ENCODE peak calls at places on chromosomes 6 and 20, in eight cellular contexts. T is A172; Q is WTC11; K is stimulated activated CD4-positive, alpha-beta T cell treated with anti-CD3 and anti-CD28 coated beads, Interleukin-15, amount 100 ng/mL, for 24 hours; I is ascending aorta; Y is amygdala; J is anterior cingulate cortex; U is GM04504. L is an unnamed sample.

GRCh38 chr6:36844232-36845170 is 5.3 kb upstream of the CPNE5 start:
- DNase-seq in T (no peak), Q (no peak), K (no peak), I (no peak), Y (no peak), J (no peak), U (no peak), L (no peak)

GRCh38 chr6:36944650-36945049 is 9.9 kb upstream of the PI16 start:
- DNase-seq in T (no peak), Q (no peak), K (no peak), I (no peak), Y (no peak), J (no peak), U (no peak), L (no peak)

GRCh38 chr20:19211661-19212523 is 550 bp upstream of the SLC24A3 start:
- DNase-seq in T (no peak), Q (peak; percentile 49), K (no peak), I (no peak), Y (peak; percentile 41), J (peak; percentile 9), U (no peak), L (no peak)

GRCh38 chr20:14235355-14235754 is 102.1 kb downstream of the FLRT3 start:
- DNase-seq in T (peak; percentile 23), Q (no peak), K (no peak), I (no peak), Y (no peak), J (no peak), U (no peak), L (no peak)

GRCh38 chr20:34888468-34888867 is 12.1 kb downstream of the ACSS2 start:
- DNase-seq in T (no peak), Q (no peak), K (no peak), I (no peak), Y (no peak), J (no peak), U (no peak), L (no peak)

GRCh38 chr20:22583773-22584629 is at the start of gene FOXA2:
- DNase-seq in T (peak; percentile 26), Q (peak; percentile 61), K (no peak), I (no peak), Y (no peak), J (no peak), U (no peak), L (no peak)

GRCh38 chr6:958531-958930 is 265.6 kb upstream of the EXOC2 start:
- DNase-seq in T (peak; percentile 81), Q (no peak), K (no peak), I (no peak), Y (no peak), J (no peak), U (peak; percentile 87), L (no peak)

GRCh38 chr20:41501376-41501775 is 116.8 kb downstream of the CHD6 start:
- DNase-seq in T (no peak), Q (no peak), K (no peak), I (no peak), Y (no peak), J (no peak), U (no peak), L (no peak)

GRCh38 chr6:158207452-158207788 is 39.3 kb downstream of the GTF2H5 start:
- DNase-seq in T (no peak), Q (no peak), K (peak; percentile 48), I (no peak), Y (no peak), J (no peak), U (no peak), L (no peak)

GRCh38 chr20:44422083-44422482 is 53.6 kb upstream of the TTPAL start:
- DNase-seq in T (peak; percentile 51), Q (no peak), K (no peak), I (no peak), Y (no peak), J (no peak), U (no peak), L (no peak)

GRCh38 chr6:136344420-136344819 is 54.8 kb upstream of the BCLAF1 start:
- DNase-seq in T (no peak), Q (no peak), K (no peak), I (no peak), Y (no peak), J (no peak), U (peak; percentile 34), L (no peak)

GRCh38 chr6:34656378-34657036 is 40.1 kb downstream of the ILRUN start:
- DNase-seq in T (peak; percentile 10), Q (no peak), K (peak; percentile 44), I (no peak), Y (peak; percentile 23), J (peak; percentile 5), U (peak; percentile 72), L (no peak)

GRCh38 chr6:22146581-22147468 is 150.0 kb downstream of the PRL start:
- DNase-seq in T (no peak), Q (no peak), K (no peak), I (no peak), Y (peak; percentile 67), J (peak; percentile 45), U (no peak), L (no peak)

GRCh38 chr6:116393430-116393829 is 22.7 kb downstream of the DSE start:
- DNase-seq in T (no peak), Q (no peak), K (no peak), I (no peak), Y (no peak), J (no peak), U (no peak), L (no peak)

GRCh38 chr6:113049190-113049589 is 702.1 kb downstream of the RFPL4B start:
- DNase-seq in T (no peak), Q (no peak), K (no peak), I (no peak), Y (no peak), J (no peak), U (no peak), L (no peak)

GRCh38 chr6:135703621-135704020 is 147.9 kb upstream of the PDE7B start:
- DNase-seq in T (no peak), Q (no peak), K (peak; percentile 47), I (no peak), Y (no peak), J (no peak), U (no peak), L (no peak)

GRCh38 chr20:49529470-49529869 is 38.5 kb downstream of the PTGIS start:
- DNase-seq in T (no peak), Q (no peak), K (no peak), I (no peak), Y (no peak), J (no peak), U (no peak), L (no peak)

GRCh38 chr6:84193140-84193708 is 34.2 kb downstream of the CEP162 start:
- DNase-seq in T (peak; percentile 87), Q (no peak), K (no peak), I (no peak), Y (no peak), J (no peak), U (peak; percentile 34), L (no peak)

GRCh38 chr6:164243949-164244348 is 829.4 kb downstream of the QKI start:
- DNase-seq in T (no peak), Q (no peak), K (no peak), I (no peak), Y (no peak), J (no peak), U (no peak), L (no peak)

GRCh38 chr20:37755665-37756064 is 61.8 kb downstream of the CTNNBL1 start:
- DNase-seq in T (no peak), Q (no peak), K (no peak), I (no peak), Y (no peak), J (no peak), U (no peak), L (no peak)

GRCh38 chr20:10670521-10671220 is 3.1 kb downstream of the JAG1 start:
- DNase-seq in T (no peak), Q (no peak), K (no peak), I (no peak), Y (no peak), J (no peak), U (no peak), L (no peak)

GRCh38 chr20:48187891-48188290 is 402.6 kb upstream of the SULF2 start:
- DNase-seq in T (no peak), Q (no peak), K (no peak), I (no peak), Y (no peak), J (no peak), U (no peak), L (no peak)

GRCh38 chr6:31086788-31087440 is 25.5 kb downstream of the C6orf15 start:
- DNase-seq in T (peak; percentile 78), Q (no peak), K (no peak), I (no peak), Y (no peak), J (no peak), U (no peak), L (no peak)

GRCh38 chr6:111668410-111668809 is 62.7 kb upstream of the TRAF3IP2 start:
- DNase-seq in T (no peak), Q (peak; percentile 29), K (no peak), I (no peak), Y (no peak), J (no peak), U (no peak), L (no peak)

GRCh38 chr6:15400572-15401004 is 154.7 kb downstream of the JARID2 start:
- DNase-seq in T (no peak), Q (peak; percentile 42), K (peak; percentile 48), I (no peak), Y (peak; percentile 74), J (peak; percentile 74), U (no peak), L (no peak)

GRCh38 chr6:3592371-3592941 is 135.6 kb upstream of the SLC22A23 start:
- DNase-seq in T (peak; percentile 86), Q (no peak), K (no peak), I (no peak), Y (no peak), J (no peak), U (peak; percentile 82), L (no peak)

GRCh38 chr20:39518649-39519048 is 556.5 kb downstream of the DHX35 start:
- DNase-seq in T (no peak), Q (no peak), K (no peak), I (no peak), Y (no peak), J (no peak), U (no peak), L (no peak)

GRCh38 chr6:170347091-170347490 is 40.5 kb downstream of the FAM120B start:
- DNase-seq in T (peak; percentile 12), Q (no peak), K (peak; percentile 13), I (no peak), Y (no peak), J (no peak), U (no peak), L (no peak)